ENCODE peak calls at places on chromosomes 16 and 17, in seven cellular contexts. One of them, this sample, is unnamed.

GRCh38 chr17:28599311-28600184 is 723 bp upstream of the SPAG5 start:
- DNase-seq in spleen: peak
- DNase-seq in NCI-H774: peak
- DNase-seq in HS-27A: peak
- DNase-seq in cardiac fibroblast: peak
- DNase-seq in NCI-H748 treated with DMSO at 0.1 percent for 48 hours: peak
- DNase-seq in NCI-H2081: peak
- DNase-seq in this sample: peak

GRCh38 chr16:87580855-87581261 is 21.4 kb upstream of the JPH3 start:
- DNase-seq in spleen: no peak
- DNase-seq in NCI-H774: no peak
- DNase-seq in HS-27A: no peak
- DNase-seq in cardiac fibroblast: peak
- DNase-seq in NCI-H748 treated with DMSO at 0.1 percent for 48 hours: no peak
- DNase-seq in NCI-H2081: no peak
- DNase-seq in this sample: no peak

GRCh38 chr17:48178327-48178726 is 70.8 kb downstream of the SNX11 start:
- DNase-seq in spleen: no peak
- DNase-seq in NCI-H774: no peak
- DNase-seq in HS-27A: no peak
- DNase-seq in cardiac fibroblast: no peak
- DNase-seq in NCI-H748 treated with DMSO at 0.1 percent for 48 hours: no peak
- DNase-seq in NCI-H2081: no peak
- DNase-seq in this sample: no peak

GRCh38 chr17:43554857-43555256 is 8.7 kb upstream of the ETV4 start:
- DNase-seq in spleen: no peak
- DNase-seq in NCI-H774: no peak
- DNase-seq in HS-27A: no peak
- DNase-seq in cardiac fibroblast: no peak
- DNase-seq in NCI-H748 treated with DMSO at 0.1 percent for 48 hours: no peak
- DNase-seq in NCI-H2081: no peak
- DNase-seq in this sample: no peak

GRCh38 chr17:80795737-80796136 is 195.9 kb upstream of the CHMP6 start:
- DNase-seq in spleen: peak
- DNase-seq in NCI-H774: no peak
- DNase-seq in HS-27A: no peak
- DNase-seq in cardiac fibroblast: peak
- DNase-seq in NCI-H748 treated with DMSO at 0.1 percent for 48 hours: no peak
- DNase-seq in NCI-H2081: no peak
- DNase-seq in this sample: no peak

GRCh38 chr17:50516980-50517379 is 8.7 kb downstream of the MYCBPAP start:
- DNase-seq in spleen: no peak
- DNase-seq in NCI-H774: no peak
- DNase-seq in HS-27A: no peak
- DNase-seq in cardiac fibroblast: no peak
- DNase-seq in NCI-H748 treated with DMSO at 0.1 percent for 48 hours: no peak
- DNase-seq in NCI-H2081: no peak
- DNase-seq in this sample: no peak

GRCh38 chr17:83155128-83156081 is 76.0 kb downstream of the METRNL start:
- DNase-seq in spleen: peak
- DNase-seq in NCI-H774: no peak
- DNase-seq in HS-27A: no peak
- DNase-seq in cardiac fibroblast: peak
- DNase-seq in NCI-H748 treated with DMSO at 0.1 percent for 48 hours: no peak
- DNase-seq in NCI-H2081: no peak
- DNase-seq in this sample: no peak

GRCh38 chr16:73313950-73314349 is 266.0 kb upstream of the ZFHX3 start:
- DNase-seq in spleen: no peak
- DNase-seq in NCI-H774: no peak
- DNase-seq in HS-27A: no peak
- DNase-seq in cardiac fibroblast: no peak
- DNase-seq in NCI-H748 treated with DMSO at 0.1 percent for 48 hours: no peak
- DNase-seq in NCI-H2081: no peak
- DNase-seq in this sample: no peak

GRCh38 chr17:2057130-2057713 is 2.3 kb downstream of the HIC1 start:
- DNase-seq in spleen: no peak
- DNase-seq in NCI-H774: no peak
- DNase-seq in HS-27A: no peak
- DNase-seq in cardiac fibroblast: peak
- DNase-seq in NCI-H748 treated with DMSO at 0.1 percent for 48 hours: no peak
- DNase-seq in NCI-H2081: no peak
- DNase-seq in this sample: no peak

GRCh38 chr17:231191-231965 is 49.9 kb upstream of the DOC2B start:
- DNase-seq in spleen: peak
- DNase-seq in NCI-H774: no peak
- DNase-seq in HS-27A: no peak
- DNase-seq in cardiac fibroblast: no peak
- DNase-seq in NCI-H748 treated with DMSO at 0.1 percent for 48 hours: no peak
- DNase-seq in NCI-H2081: no peak
- DNase-seq in this sample: no peak